ENCODE peak calls at places on chromosomes 1 and 21, in ten cellular contexts. L, J, B, F, V, U, W, E, S and M are unnamed samples.

GRCh38 chr1:41576620-41577019 is 92.1 kb upstream of the EDN2 start:
- DNase-seq in S (no peak), V (no peak), U (no peak), F (no peak), L (no peak), E (no peak), B (no peak), W (no peak), J (peak), M (no peak)

GRCh38 chr1:44557756-44558155 is 116.5 kb downstream of the TMEM53 start:
- DNase-seq in F (no peak), S (no peak), J (no peak), V (peak), B (no peak), L (no peak), U (no peak), W (no peak), E (peak), M (peak)

GRCh38 chr1:202968895-202969295 is 1.8 kb upstream of the CYB5R1 start:
- DNase-seq in J (no peak), F (no peak), V (peak), S (no peak), E (peak), B (no peak), U (peak), W (peak), L (no peak), M (peak)

GRCh38 chr1:62286778-62287224 is 32.4 kb downstream of the KANK4 start:
- DNase-seq in L (no peak), S (no peak), B (no peak), F (no peak), U (no peak), E (peak), J (no peak), V (peak), W (peak), M (peak)

GRCh38 chr1:20445956-20446355 is 40.1 kb downstream of the CAMK2N1 start:
- DNase-seq in S (no peak), U (no peak), J (no peak), F (no peak), W (no peak), L (no peak), E (no peak), B (no peak), V (no peak), M (no peak)

GRCh38 chr1:2492091-2492490 is 16.0 kb downstream of the PLCH2 start:
- DNase-seq in U (no peak), V (no peak), E (no peak), B (no peak), W (no peak), S (no peak), L (no peak), J (no peak), F (no peak), M (no peak)

GRCh38 chr21:34510148-34511142 is 1.6 kb downstream of the KCNE1 start:
- DNase-seq in W (peak), U (no peak), F (peak), V (peak), L (no peak), J (no peak), E (peak), S (peak), B (peak), M (peak)

GRCh38 chr1:30328401-30329262 is 394.8 kb downstream of the MATN1 start:
- DNase-seq in B (no peak), E (no peak), L (no peak), V (no peak), S (no peak), F (no peak), J (peak), W (no peak), U (no peak), M (no peak)

GRCh38 chr1:94993931-94994645 is 67.2 kb upstream of the CNN3 start:
- DNase-seq in U (no peak), W (no peak), L (no peak), J (no peak), V (no peak), E (no peak), S (no peak), B (no peak), F (no peak), M (no peak)

GRCh38 chr21:28516996-28517592 is 475.6 kb downstream of the LTN1 start:
- DNase-seq in J (no peak), L (peak), S (peak), U (peak), B (no peak), W (peak), F (peak), V (peak), E (peak), M (peak)

GRCh38 chr1:204274441-204274840 is 60.7 kb upstream of the GOLT1A start:
- DNase-seq in S (no peak), E (no peak), F (no peak), J (no peak), L (no peak), V (no peak), W (no peak), B (no peak), U (no peak), M (no peak)

GRCh38 chr1:109242387-109242786 is 7.0 kb upstream of the CELSR2 start:
- DNase-seq in W (peak), U (no peak), F (no peak), L (no peak), S (no peak), J (no peak), V (no peak), B (no peak), E (no peak), M (no peak)

GRCh38 chr1:66732407-66733166 is 19.7 kb upstream of the DYNLT5 start:
- DNase-seq in J (no peak), U (no peak), L (no peak), W (no peak), V (peak), F (no peak), B (no peak), S (no peak), E (peak), M (no peak)

GRCh38 chr1:56683569-56683968 is 38.5 kb downstream of the PRKAA2 start:
- DNase-seq in U (no peak), J (no peak), E (no peak), S (no peak), V (no peak), B (no peak), F (no peak), L (no peak), W (no peak), M (no peak)

GRCh38 chr1:59765036-59765730 is 49.6 kb upstream of the HOOK1 start:
- DNase-seq in V (peak), U (no peak), E (no peak), W (no peak), J (no peak), S (no peak), F (no peak), B (no peak), L (no peak), M (peak)

GRCh38 chr1:59215766-59216291 is 81.1 kb upstream of the FGGY start:
- DNase-seq in V (peak), U (no peak), S (no peak), B (no peak), W (no peak), J (no peak), F (no peak), L (no peak), E (no peak), M (peak)

GRCh38 chr1:60972841-60973364 is 109.5 kb upstream of the NFIA start:
- DNase-seq in B (no peak), J (no peak), V (peak), U (no peak), F (no peak), S (no peak), E (peak), W (no peak), L (no peak), M (peak)

GRCh38 chr1:109739738-109740614 is 862 bp downstream of the GSTM3 start:
- DNase-seq in U (peak), B (peak), J (no peak), F (peak), V (peak), L (peak), E (peak), S (peak), W (peak), M (no peak)

GRCh38 chr1:27445177-27445936 is 44.6 kb downstream of the WASF2 start:
- DNase-seq in U (no peak), V (no peak), E (no peak), F (no peak), W (no peak), B (no peak), J (no peak), S (no peak), L (no peak), M (no peak)

GRCh38 chr1:220274122-220274855 is 2.0 kb upstream of the RAB3GAP2 start:
- DNase-seq in L (no peak), U (no peak), V (peak), B (no peak), E (peak), S (no peak), F (no peak), W (no peak), J (no peak), M (no peak)

GRCh38 chr1:225201447-225201846 is 226.4 kb downstream of the LBR start:
- DNase-seq in W (no peak), J (no peak), L (no peak), E (no peak), V (no peak), S (no peak), B (no peak), U (no peak), F (no peak), M (no peak)

GRCh38 chr1:204224655-204225054 is 10.9 kb upstream of the GOLT1A start:
- DNase-seq in F (no peak), V (no peak), B (no peak), W (no peak), E (peak), L (no peak), S (no peak), J (no peak), U (no peak), M (no peak)

GRCh38 chr1:171801395-171801990 is 20.0 kb downstream of the METTL13 start:
- DNase-seq in L (no peak), W (peak), U (no peak), F (no peak), B (no peak), V (peak), E (peak), J (no peak), S (no peak), M (peak)

DNA sequence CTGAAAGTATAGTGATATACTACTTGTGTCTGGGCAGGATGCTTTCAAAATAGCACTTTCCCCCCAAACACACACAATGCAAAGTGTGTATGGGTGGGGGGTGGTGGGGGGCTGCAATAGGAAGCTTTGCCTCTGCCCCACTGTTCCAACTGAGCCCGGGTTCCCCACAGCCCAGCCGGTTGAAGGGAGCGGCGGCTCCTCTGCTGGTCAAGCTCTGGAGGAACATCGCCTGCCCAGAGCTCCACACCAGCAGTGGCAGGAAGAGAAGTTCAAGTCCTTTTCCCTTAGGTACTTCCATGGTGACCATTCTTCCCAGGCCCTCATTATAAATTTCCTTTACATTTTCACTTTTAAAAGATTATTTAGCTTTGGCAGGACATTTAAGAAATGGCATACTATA is 74.9 kb downstream of the CAPZB start:
- DNase-seq in F (no peak), J (no peak), B (no peak), E (no peak), L (no peak), W (peak), U (no peak), V (no peak), S (no peak), M (no peak)
- TF ChIP-seq CTCF in F (no peak), J (no peak), B (no peak), E (peak), L (no peak), W (peak), U (no peak), V (no peak), S (no peak), M (no peak)

DNA sequence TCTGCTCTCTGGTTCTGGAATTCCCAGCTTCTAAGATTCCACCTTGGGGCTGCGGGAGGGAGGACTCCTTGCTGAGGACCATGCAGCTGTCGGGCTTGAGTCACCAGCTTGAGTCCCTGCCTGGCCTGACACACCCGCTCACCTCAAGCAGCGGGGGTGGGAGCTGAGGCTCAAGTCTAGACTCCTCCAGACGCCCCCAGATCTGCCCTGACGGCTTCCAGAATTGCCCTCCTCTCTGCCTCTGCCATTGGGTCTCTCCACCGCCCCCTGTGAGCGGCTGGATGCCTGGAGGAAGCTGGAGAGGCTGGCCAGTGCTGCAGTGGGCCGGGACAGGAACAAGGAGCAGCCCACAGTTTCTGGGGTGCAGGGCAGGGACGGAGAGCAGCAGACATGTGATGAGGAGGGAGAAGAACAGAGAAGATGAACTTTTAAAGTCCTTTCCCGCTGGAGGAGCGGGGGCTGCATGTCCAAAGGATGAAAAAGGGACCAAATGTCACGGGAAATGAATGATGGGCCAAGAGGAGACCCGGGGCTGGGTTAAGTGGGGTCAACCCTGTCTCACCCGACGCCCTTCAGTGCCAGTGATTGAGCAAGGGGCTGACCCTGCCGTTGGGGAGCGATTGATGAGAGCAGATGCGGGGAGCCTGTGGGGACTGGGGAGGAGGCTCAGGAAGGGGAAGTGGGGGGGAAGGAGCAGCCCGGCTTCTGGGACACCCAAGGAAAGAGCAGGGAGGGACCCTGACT is 13.5 kb downstream of the CRABP2 start:
- DNase-seq in F (no peak), V (peak), B (no peak), L (no peak), W (no peak), S (no peak), U (no peak), E (peak), J (no peak), M (peak)
- TF ChIP-seq CTCF in F (no peak), V (peak), B (no peak), L (no peak), W (peak), S (no peak), U (no peak), E (peak), J (no peak), M (no peak)

DNA sequence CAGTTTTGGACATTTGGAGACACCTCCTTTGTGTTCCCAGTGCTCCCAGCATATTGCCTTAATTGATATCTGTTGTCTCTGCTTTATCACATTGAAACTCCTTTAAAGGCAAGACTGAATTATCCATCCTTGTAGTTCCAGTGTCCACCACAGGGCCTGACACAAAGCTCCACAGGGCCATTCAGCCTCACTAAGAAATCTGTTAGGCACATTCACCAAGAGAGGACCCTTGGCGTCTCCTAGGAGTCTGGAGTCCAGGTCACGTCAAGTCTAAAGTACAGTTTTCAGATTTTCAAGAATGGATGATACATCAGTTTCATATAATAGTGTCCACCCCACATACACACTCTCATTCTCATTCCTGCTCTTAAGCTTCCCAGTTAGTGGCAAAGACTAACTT is 4.8 kb downstream of the ACP6 start:
- DNase-seq in B (no peak), E (peak), V (no peak), L (no peak), U (no peak), S (no peak), F (no peak), J (no peak), W (no peak), M (no peak)
- TF ChIP-seq CTCF in B (no peak), E (peak), V (peak), L (no peak), U (no peak), S (no peak), F (no peak), J (no peak), W (peak), M (peak)

GRCh38 chr1:186802388-186802787 is 26.4 kb upstream of the PLA2G4A start:
- DNase-seq in E (peak), J (no peak), V (peak), S (no peak), B (no peak), F (no peak), U (no peak), L (no peak), W (no peak), M (peak)

GRCh38 chr1:186807162-186807561 is 21.6 kb upstream of the PLA2G4A start:
- DNase-seq in V (no peak), U (no peak), F (no peak), E (no peak), L (no peak), J (no peak), W (no peak), S (no peak), B (no peak), M (no peak)

GRCh38 chr1:186804669-186805068 is 24.1 kb upstream of the PLA2G4A start:
- DNase-seq in E (no peak), L (no peak), J (no peak), U (no peak), V (no peak), B (no peak), F (no peak), W (no peak), S (no peak), M (no peak)

GRCh38 chr1:186811892-186812291 is 16.9 kb upstream of the PLA2G4A start:
- DNase-seq in J (no peak), F (no peak), E (no peak), S (no peak), V (no peak), W (no peak), L (no peak), U (no peak), B (no peak), M (no peak)

DNA sequence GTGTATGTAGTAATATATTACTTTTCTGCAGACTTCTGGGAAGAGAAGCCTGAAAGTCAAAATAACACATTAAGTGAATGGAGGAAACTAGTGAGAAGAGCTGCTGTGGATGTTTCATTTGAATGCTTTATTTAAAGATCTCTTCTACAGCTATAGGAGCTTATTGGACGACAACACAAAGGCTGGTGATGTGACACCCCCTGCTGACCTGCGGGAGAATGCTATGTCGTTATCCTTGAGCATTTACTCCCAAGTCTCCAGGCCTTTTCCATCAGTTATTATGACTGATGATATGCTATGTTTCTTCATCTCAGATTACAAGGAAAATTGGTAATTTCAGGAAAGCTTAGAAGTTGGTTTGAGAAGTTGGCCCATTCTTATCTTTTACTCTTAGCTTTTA is 22.3 kb upstream of the PLA2G4A start:
- DNase-seq in W (peak), S (no peak), L (no peak), F (peak), U (no peak), J (no peak), V (peak), E (peak), B (no peak), M (peak)
- TF ChIP-seq CTCF in W (peak), S (peak), L (no peak), F (peak), U (no peak), J (no peak), V (peak), E (peak), B (no peak), M (no peak)

GRCh38 chr1:38131024-38131585 is 84.5 kb upstream of the POU3F1 start:
- DNase-seq in S (no peak), J (no peak), V (no peak), E (no peak), U (no peak), L (no peak), W (no peak), F (no peak), B (no peak), M (no peak)
- TF ChIP-seq CTCF in S (no peak), J (no peak), V (no peak), E (no peak), U (no peak), L (no peak), W (no peak), F (no peak), B (no peak), M (no peak)